ENCODE peak calls at places on chromosomes 7 and 10, in six cellular contexts. O, M, D, N, I and W are unnamed samples.
A peak's percentile ranks its signal among the peaks of the same experiment; 100 is the strongest.

GRCh38 chr7:82247814-82248433 is 195.7 kb downstream of the CACNA2D1 start:
- DNase-seq in M (no peak), N (no peak), O (no peak), I (no peak), D (no peak), W (no peak)

GRCh38 chr7:38744746-38745145 is 113.6 kb upstream of the AMPH start:
- DNase-seq in I (no peak), O (peak; percentile 71), M (no peak), D (no peak), N (no peak), W (peak; percentile 42)

GRCh38 chr10:86632009-86632800 is 22.1 kb upstream of the OPN4 start:
- DNase-seq in O (no peak), D (no peak), N (peak; percentile 51), I (no peak), M (peak; percentile 28), W (no peak)

GRCh38 chr10:116808706-116809105 is 40.6 kb upstream of the ENO4 start:
- DNase-seq in M (no peak), I (no peak), N (no peak), O (no peak), D (no peak), W (no peak)

GRCh38 chr10:59622320-59622901 is 87.2 kb downstream of the SLC16A9 start:
- DNase-seq in D (peak; percentile 54), M (peak; percentile 42), I (no peak), N (peak; percentile 65), O (no peak), W (peak; percentile 45)

GRCh38 chr7:74627699-74628411 is 29.7 kb upstream of the GTF2I start:
- DNase-seq in O (no peak), I (no peak), M (peak; percentile 66), D (peak; percentile 51), N (peak; percentile 62), W (no peak)

GRCh38 chr10:17742918-17743317 is 9.1 kb upstream of the TMEM236 start:
- DNase-seq in M (peak; percentile 66), O (peak; percentile 45), N (peak; percentile 66), I (no peak), D (peak; percentile 69), W (peak; percentile 39)

GRCh38 chr10:23693398-23693797 is 254.5 kb downstream of the OTUD1 start:
- DNase-seq in N (no peak), M (no peak), I (no peak), O (no peak), D (no peak), W (no peak)

GRCh38 chr7:104341545-104341944 is 13.1 kb downstream of the LHFPL3 start:
- DNase-seq in N (no peak), I (no peak), O (no peak), D (no peak), M (no peak), W (no peak)

GRCh38 chr7:128444242-128444641 is 11.4 kb upstream of the HILPDA start:
- DNase-seq in N (peak; percentile 47), M (peak; percentile 34), I (no peak), O (peak; percentile 73), D (no peak), W (no peak)

GRCh38 chr7:4709187-4709586 is 27.1 kb downstream of the FOXK1 start:
- DNase-seq in I (no peak), O (no peak), M (no peak), D (no peak), N (no peak), W (no peak)

GRCh38 chr10:124624456-124624855 is 119.7 kb downstream of the FAM53B start:
- DNase-seq in O (no peak), D (no peak), I (no peak), M (no peak), N (no peak), W (no peak)

GRCh38 chr7:90723233-90723632 is 127.1 kb downstream of the CDK14 start:
- DNase-seq in I (no peak), O (no peak), N (no peak), M (no peak), D (no peak), W (no peak)

GRCh38 chr7:158929306-158929705 is 72.9 kb downstream of the DYNC2I1 start:
- DNase-seq in M (no peak), O (no peak), D (no peak), I (no peak), N (no peak), W (no peak)

GRCh38 chr10:36412942-36413341 is 712.5 kb upstream of the ANKRD30A start:
- DNase-seq in N (no peak), D (no peak), O (no peak), I (no peak), M (no peak), W (no peak)

GRCh38 chr7:33874943-33875342 is 30.4 kb upstream of the BMPER start:
- DNase-seq in I (no peak), N (no peak), M (no peak), D (no peak), O (no peak), W (peak; percentile 94)

GRCh38 chr10:76902949-76903348 is 734.7 kb downstream of the KCNMA1 start:
- DNase-seq in I (no peak), M (peak; percentile 50), O (no peak), D (peak; percentile 20), N (peak; percentile 73), W (no peak)

GRCh38 chr10:92761576-92761975 is 71.8 kb downstream of the HHEX start:
- DNase-seq in N (no peak), O (no peak), D (no peak), M (no peak), I (no peak), W (no peak)

GRCh38 chr10:84076047-84076388 is 63.3 kb upstream of the GHITM start:
- DNase-seq in D (peak; percentile 17), O (no peak), I (no peak), M (no peak), N (no peak), W (peak; percentile 47)

GRCh38 chr7:129780257-129781127 is 169.0 kb downstream of the NRF1 start:
- DNase-seq in M (peak; percentile 91), O (peak; percentile 84), I (no peak), D (no peak), N (peak; percentile 88), W (no peak)

GRCh38 chr10:72276013-72276387 is 2.3 kb downstream of the DDIT4 start:
- DNase-seq in N (peak; percentile 69), M (peak; percentile 66), I (no peak), O (peak; percentile 81), D (peak; percentile 63), W (no peak)

GRCh38 chr7:50782376-50783208 is at the start of gene GRB10:
- DNase-seq in D (peak; percentile 56), I (no peak), M (no peak), O (no peak), N (peak; percentile 39), W (no peak)

GRCh38 chr7:35736725-35737124 is 41.8 kb upstream of the HERPUD2 start:
- DNase-seq in D (no peak), M (no peak), N (no peak), I (no peak), O (peak; percentile 90), W (no peak)

GRCh38 chr7:3955751-3956696 is 655.0 kb downstream of the SDK1 start:
- DNase-seq in O (no peak), M (peak; percentile 14), D (no peak), N (no peak), I (no peak), W (peak; percentile 55)

GRCh38 chr7:84547326-84547725 is 352.7 kb upstream of the SEMA3A start:
- DNase-seq in N (no peak), M (no peak), I (no peak), O (no peak), D (no peak), W (no peak)

GRCh38 chr7:36712015-36712414 is 12.3 kb downstream of the AOAH start:
- DNase-seq in O (no peak), M (no peak), I (no peak), N (no peak), D (no peak), W (no peak)

GRCh38 chr10:71621783-71622526 is 97.6 kb downstream of the C10orf105 start:
- DNase-seq in O (peak; percentile 71), D (peak; percentile 69), N (no peak), I (no peak), M (no peak), W (peak; percentile 12)

DNA sequence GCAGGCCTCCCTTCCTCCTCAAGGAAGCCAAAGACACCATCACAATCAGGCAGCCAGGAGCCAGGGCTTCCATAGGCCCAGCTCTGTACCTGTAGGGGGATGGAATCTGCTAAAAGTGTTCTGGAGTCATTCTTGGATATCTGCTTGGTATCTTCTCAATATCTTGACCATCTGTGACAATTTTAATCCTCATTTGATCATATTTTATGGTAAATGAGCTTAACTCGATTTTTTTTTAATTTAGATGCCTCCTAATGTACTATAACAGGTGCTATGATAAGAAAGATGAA is 3.2 kb downstream of the ST7 start:
- DNase-seq in I (no peak), O (no peak), M (no peak), N (no peak), D (no peak), W (no peak)
- H3K4me3 ChIP-seq in I (no peak overlapping the region), O (no peak overlapping the region), M (no peak overlapping the region), N (no peak overlapping the region), D (no peak overlapping the region), W (no peak overlapping the region)

DNA sequence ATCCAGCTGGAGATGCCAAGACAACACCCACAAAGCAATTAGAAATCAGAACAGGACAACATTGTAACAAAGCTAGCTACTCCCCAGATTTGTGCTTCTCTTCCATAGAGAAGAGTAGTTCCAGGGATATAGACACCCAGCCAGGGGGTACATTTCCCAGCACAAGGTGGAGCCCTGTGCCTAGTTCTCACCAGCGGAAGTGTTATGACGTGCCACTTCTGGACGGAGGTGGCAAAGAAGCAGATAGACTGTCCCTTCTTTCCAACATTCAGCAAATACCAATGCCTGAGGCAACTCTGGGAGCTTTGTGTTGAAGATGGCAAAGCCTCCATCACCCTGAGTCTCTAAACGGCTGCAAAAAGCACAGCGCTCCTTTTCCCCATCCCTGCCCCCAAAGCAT is 23.4 kb upstream of the GSAP start:
- DNase-seq in D (no peak), O (peak; percentile 44), N (peak; percentile 49), M (peak; percentile 37), I (no peak), W (no peak)
- TF ChIP-seq CTCF in D (no peak), O (peak; percentile 49), N (no peak), M (no peak), I (no peak), W (no peak)

GRCh38 chr10:62171791-62172190 is 96.9 kb downstream of the RTKN2 start:
- DNase-seq in O (no peak), N (no peak), I (no peak), D (no peak), M (no peak), W (peak; percentile 6)
- H3K4me3 ChIP-seq in O (no peak overlapping the region), N (no peak overlapping the region), I (no peak overlapping the region), D (no peak overlapping the region), M (no peak overlapping the region), W (no peak overlapping the region)

GRCh38 chr7:77935652-77936348 is 137.2 kb downstream of the PHTF2 start:
- DNase-seq in M (no peak), D (no peak), I (no peak), O (no peak), N (no peak), W (no peak)
- TF ChIP-seq CTCF in M (peak; percentile 34), D (no peak), I (peak; percentile 21), O (peak; percentile 73), N (no peak), W (no peak)